ENCODE peak calls at places on chromosomes 1 and 21, in eight cellular contexts. M is GM12865, C is heart right ventricle, K is thoracic aorta, U is MM.1S, R is astrocyte, O is A549, Q is body of pancreas. H is an unnamed sample.

GRCh38 chr1:4656533-4657140 is 2.2 kb downstream of the AJAP1 start:
- DNase-seq in M (no peak), C (no peak), K (no peak), U (no peak), R (no peak), O (no peak), Q (no peak), H (no peak)

GRCh38 chr1:2194319-2194897 is at the start of gene FAAP20:
- DNase-seq in M (peak), C (peak), K (no peak), U (peak), R (peak), O (peak), Q (peak), H (no peak)

GRCh38 chr21:33478858-33479678 is 706 bp downstream of the TMEM50B start:
- DNase-seq in M (peak), C (peak), K (no peak), U (peak), R (peak), O (no peak), Q (peak), H (no peak)

GRCh38 chr1:1418464-1419362 is 2.4 kb downstream of the ANKRD65 start:
- DNase-seq in M (peak), C (no peak), K (no peak), U (no peak), R (no peak), O (no peak), Q (peak), H (no peak)

GRCh38 chr1:7380712-7381111 is 390.4 kb upstream of the VAMP3 start:
- DNase-seq in M (no peak), C (no peak), K (no peak), U (no peak), R (no peak), O (no peak), Q (no peak), H (no peak)

GRCh38 chr21:40707271-40707670 is 139.7 kb downstream of the DSCAM start:
- DNase-seq in M (no peak), C (no peak), K (no peak), U (no peak), R (peak), O (no peak), Q (no peak), H (no peak)

GRCh38 chr1:209748620-209749019 is 7.2 kb upstream of the TRAF3IP3 start:
- DNase-seq in M (no peak), C (no peak), K (no peak), U (no peak), R (no peak), O (no peak), Q (no peak), H (no peak)

GRCh38 chr1:84836145-84836544 is 56.9 kb downstream of the LPAR3 start:
- DNase-seq in M (no peak), C (no peak), K (no peak), U (no peak), R (no peak), O (no peak), Q (no peak), H (no peak)

GRCh38 chr1:208149776-208150514 is 94.2 kb downstream of the PLXNA2 start:
- DNase-seq in M (no peak), C (peak), K (no peak), U (no peak), R (no peak), O (no peak), Q (peak), H (no peak)

GRCh38 chr21:36676039-36676950 is 22.6 kb upstream of the SIM2 start:
- DNase-seq in M (no peak), C (no peak), K (no peak), U (no peak), R (no peak), O (no peak), Q (no peak), H (no peak)

GRCh38 chr1:22699629-22700028 is 11.0 kb upstream of the EPHB2 start:
- DNase-seq in M (no peak), C (no peak), K (no peak), U (no peak), R (no peak), O (no peak), Q (no peak), H (no peak)

GRCh38 chr1:213061263-213061662 is 10.2 kb downstream of the RPS6KC1 start:
- DNase-seq in M (no peak), C (no peak), K (no peak), U (peak), R (no peak), O (no peak), Q (no peak), H (no peak)

GRCh38 chr1:41851589-41851988 is 67.1 kb downstream of the HIVEP3 start:
- DNase-seq in M (peak), C (no peak), K (no peak), U (no peak), R (peak), O (no peak), Q (no peak), H (peak)

GRCh38 chr1:87450615-87451209 is 122.0 kb downstream of the LMO4 start:
- DNase-seq in M (peak), C (no peak), K (no peak), U (peak), R (no peak), O (no peak), Q (no peak), H (no peak)

GRCh38 chr21:40863839-40864238 is 16.9 kb upstream of the DSCAM start:
- DNase-seq in M (no peak), C (no peak), K (no peak), U (no peak), R (no peak), O (no peak), Q (no peak), H (no peak)

GRCh38 chr21:27681038-27681437 is 714.1 kb upstream of the ADAMTS5 start:
- DNase-seq in M (no peak), C (no peak), K (no peak), U (no peak), R (no peak), O (no peak), Q (no peak), H (no peak)

GRCh38 chr1:232943679-232944252 is 6.6 kb upstream of the NTPCR start:
- DNase-seq in M (peak), C (no peak), K (no peak), U (no peak), R (no peak), O (no peak), Q (no peak), H (no peak)

GRCh38 chr1:237071641-237072420 is 29.8 kb downstream of the RYR2 start:
- DNase-seq in M (no peak), C (no peak), K (no peak), U (no peak), R (no peak), O (no peak), Q (no peak), H (no peak)

GRCh38 chr1:3049164-3049563 is 19.8 kb upstream of the PRDM16 start:
- DNase-seq in M (no peak), C (no peak), K (no peak), U (no peak), R (no peak), O (no peak), Q (no peak), H (no peak)

GRCh38 chr1:245060684-245061374 is 94.0 kb upstream of the KIF26B start:
- DNase-seq in M (no peak), C (no peak), K (no peak), U (no peak), R (no peak), O (no peak), Q (peak), H (no peak)

GRCh38 chr1:155091071-155092051 is 12.7 kb downstream of the EFNA3 start:
- DNase-seq in M (peak), C (peak), K (no peak), U (peak), R (peak), O (peak), Q (peak), H (no peak)

GRCh38 chr1:155092641-155093040 is 14.0 kb downstream of the EFNA3 start:
- DNase-seq in M (no peak), C (no peak), K (no peak), U (no peak), R (no peak), O (no peak), Q (no peak), H (no peak)

GRCh38 chr1:155094622-155094948 is 15.9 kb downstream of the EFNA3 start:
- DNase-seq in M (no peak), C (no peak), K (no peak), U (no peak), R (no peak), O (no peak), Q (no peak), H (no peak)

GRCh38 chr1:155092131-155092530 is 13.5 kb downstream of the EFNA3 start:
- DNase-seq in M (no peak), C (no peak), K (no peak), U (no peak), R (no peak), O (no peak), Q (no peak), H (no peak)

GRCh38 chr1:155093938-155094621 is 15.4 kb downstream of the EFNA3 start:
- DNase-seq in M (no peak), C (peak), K (no peak), U (peak), R (peak), O (no peak), Q (no peak), H (no peak)
- TF ChIP-seq CTCF in M (peak), C (peak), K (no peak), U (peak), R (peak), O (peak), Q (peak), H (peak)

GRCh38 chr1:205593967-205594366 is 37.8 kb downstream of the ELK4 start:
- DNase-seq in M (no peak), C (no peak), K (no peak), U (no peak), R (no peak), O (no peak), Q (no peak), H (no peak)

GRCh38 chr1:205591522-205592351 is 40.1 kb downstream of the ELK4 start:
- DNase-seq in M (peak), C (peak), K (peak), U (peak), R (peak), O (peak), Q (peak), H (no peak)

GRCh38 chr1:205590777-205591513 is 40.9 kb downstream of the ELK4 start:
- DNase-seq in M (no peak), C (no peak), K (no peak), U (no peak), R (no peak), O (no peak), Q (no peak), H (no peak)

GRCh38 chr1:205593532-205593931 is 38.3 kb downstream of the ELK4 start:
- DNase-seq in M (peak), C (no peak), K (no peak), U (peak), R (no peak), O (no peak), Q (no peak), H (no peak)

GRCh38 chr1:205592443-205593003 is 39.3 kb downstream of the ELK4 start:
- DNase-seq in M (no peak), C (no peak), K (no peak), U (no peak), R (no peak), O (no peak), Q (no peak), H (no peak)
- H3K4me3 ChIP-seq in M (peak), C (peak), K (peak), U (no peak), R (no peak), O (peak), Q (no peak), H (peak)

GRCh38 chr1:12196641-12197482 is 30.1 kb downstream of the TNFRSF1B start:
- DNase-seq in M (no peak), C (no peak), K (no peak), U (no peak), R (no peak), O (no peak), Q (no peak), H (no peak)
- TF ChIP-seq CTCF in M (no peak), C (no peak), K (no peak), U (no peak), R (no peak), O (no peak), Q (no peak), H (peak)

GRCh38 chr1:10528066-10529014 is 53.6 kb downstream of the PEX14 start:
- DNase-seq in M (no peak), C (no peak), K (peak), U (no peak), R (peak), O (peak), Q (peak), H (peak)
- H3K4me3 ChIP-seq in M (no peak), C (no peak), K (peak), U (no peak), R (peak), O (no peak), Q (no peak), H (peak)

H was measured in epithelial cell of proximal tubule.